ENCODE peak calls at places on chromosomes 13 and 19, in five cellular contexts. One of them, this sample, is unnamed.

GRCh38 chr13:43838909-43839308 is 40.6 kb downstream of the CCDC122 start:
- DNase-seq in neuronal stem cell: no peak
- DNase-seq in tibial artery: no peak
- DNase-seq in cardiac muscle cell: peak; percentile 71
- DNase-seq in effector memory CD4-positive, alpha-beta T cell: no peak
- DNase-seq in this sample: no peak

GRCh38 chr13:112693831-112694497 is 4.1 kb downstream of the ATP11A start:
- DNase-seq in neuronal stem cell: no peak
- DNase-seq in tibial artery: peak; percentile 59
- DNase-seq in cardiac muscle cell: peak; percentile 76
- DNase-seq in effector memory CD4-positive, alpha-beta T cell: no peak
- DNase-seq in this sample: peak; percentile 56

GRCh38 chr13:28392896-28393295 is 102.0 kb downstream of the FLT1 start:
- DNase-seq in neuronal stem cell: no peak
- DNase-seq in tibial artery: no peak
- DNase-seq in cardiac muscle cell: no peak
- DNase-seq in effector memory CD4-positive, alpha-beta T cell: no peak
- DNase-seq in this sample: no peak

GRCh38 chr13:114002009-114002544 is 28.2 kb upstream of the C13orf46 start:
- DNase-seq in neuronal stem cell: no peak
- DNase-seq in tibial artery: no peak
- DNase-seq in cardiac muscle cell: no peak
- DNase-seq in effector memory CD4-positive, alpha-beta T cell: no peak
- DNase-seq in this sample: no peak

GRCh38 chr13:75771818-75772217 is 135.7 kb downstream of the LMO7 start:
- DNase-seq in neuronal stem cell: no peak
- DNase-seq in tibial artery: no peak
- DNase-seq in cardiac muscle cell: peak; percentile 62
- DNase-seq in effector memory CD4-positive, alpha-beta T cell: no peak
- DNase-seq in this sample: no peak

GRCh38 chr19:4445963-4446668 is 11.5 kb downstream of the UBXN6 start:
- DNase-seq in neuronal stem cell: no peak
- DNase-seq in tibial artery: no peak
- DNase-seq in cardiac muscle cell: no peak
- DNase-seq in effector memory CD4-positive, alpha-beta T cell: no peak
- DNase-seq in this sample: no peak

GRCh38 chr13:28137556-28137955 is 789 bp upstream of the PAN3 start:
- DNase-seq in neuronal stem cell: no peak
- DNase-seq in tibial artery: no peak
- DNase-seq in cardiac muscle cell: peak; percentile 21
- DNase-seq in effector memory CD4-positive, alpha-beta T cell: no peak
- DNase-seq in this sample: no peak

GRCh38 chr13:112616586-112617381 is 28.8 kb upstream of the TUBGCP3 start:
- DNase-seq in neuronal stem cell: no peak
- DNase-seq in tibial artery: no peak
- DNase-seq in cardiac muscle cell: peak; percentile 62
- DNase-seq in effector memory CD4-positive, alpha-beta T cell: no peak
- DNase-seq in this sample: no peak

GRCh38 chr19:20273376-20273775 is 106.4 kb downstream of the ZNF486 start:
- DNase-seq in neuronal stem cell: no peak
- DNase-seq in tibial artery: no peak
- DNase-seq in cardiac muscle cell: no peak
- DNase-seq in effector memory CD4-positive, alpha-beta T cell: no peak
- DNase-seq in this sample: no peak

GRCh38 chr13:28583661-28584091 is 75.3 kb upstream of the POMP start:
- DNase-seq in neuronal stem cell: no peak
- DNase-seq in tibial artery: no peak
- DNase-seq in cardiac muscle cell: peak; percentile 21
- DNase-seq in effector memory CD4-positive, alpha-beta T cell: no peak
- DNase-seq in this sample: no peak

DNA sequence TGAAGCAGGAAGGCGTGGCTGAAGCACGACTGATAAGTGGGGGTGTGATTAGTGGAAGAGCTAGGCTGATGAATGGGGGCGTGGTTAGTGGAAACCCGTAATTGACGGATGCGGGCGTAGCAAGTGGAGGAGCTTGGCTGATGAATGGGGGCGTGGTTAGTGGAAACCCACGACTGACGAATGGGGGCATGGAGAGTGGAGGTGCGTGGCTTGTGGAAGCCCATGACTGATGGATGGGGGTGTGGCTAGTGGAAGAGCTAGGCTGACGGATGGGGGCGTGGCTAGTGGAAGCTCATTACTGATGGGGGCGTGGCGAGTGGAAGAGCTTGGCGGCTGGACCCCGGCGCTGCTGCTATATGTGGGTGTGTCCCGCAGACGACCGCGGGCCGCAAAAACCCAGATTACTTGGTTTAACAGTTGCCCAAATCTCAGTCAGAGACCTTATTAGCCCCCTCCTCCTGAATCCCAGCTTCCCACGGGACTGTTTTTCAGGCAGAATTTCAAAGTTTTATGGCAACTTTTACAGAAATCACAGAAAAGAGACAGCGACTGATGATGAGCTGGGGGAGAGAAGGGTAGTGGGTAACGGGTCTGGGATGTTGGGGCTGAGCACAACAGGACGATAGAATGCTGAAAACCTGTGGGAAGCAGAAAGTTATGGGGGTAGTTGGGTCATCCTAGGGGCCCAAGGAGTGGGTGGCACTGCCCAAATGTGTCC is 9.0 kb upstream of the MEIS3 start:
- DNase-seq in neuronal stem cell: peak; percentile 100
- DNase-seq in tibial artery: peak; percentile 76
- DNase-seq in cardiac muscle cell: peak; percentile 100
- DNase-seq in effector memory CD4-positive, alpha-beta T cell: peak; percentile 78
- DNase-seq in this sample: peak; percentile 96
- H3K4me3 ChIP-seq in neuronal stem cell: peak overlapping the region; percentile 26
- H3K4me3 ChIP-seq in tibial artery: no peak overlapping the region
- H3K4me3 ChIP-seq in cardiac muscle cell: peak overlapping the region; percentile 14
- H3K4me3 ChIP-seq in effector memory CD4-positive, alpha-beta T cell: peak overlapping the region; percentile 9
- H3K4me3 ChIP-seq in this sample: no peak overlapping the region

GRCh38 chr19:35143231-35143715 is at the start of gene FXYD7:
- DNase-seq in neuronal stem cell: no peak
- DNase-seq in tibial artery: no peak
- DNase-seq in cardiac muscle cell: no peak
- DNase-seq in effector memory CD4-positive, alpha-beta T cell: no peak
- DNase-seq in this sample: no peak
- H3K4me3 ChIP-seq in neuronal stem cell: no peak within 1 kb of the TSS
- H3K4me3 ChIP-seq in tibial artery: no peak within 1 kb of the TSS
- H3K4me3 ChIP-seq in cardiac muscle cell: peak within 1 kb of the TSS; percentile 15
- H3K4me3 ChIP-seq in effector memory CD4-positive, alpha-beta T cell: peak within 1 kb of the TSS; percentile 53
- H3K4me3 ChIP-seq in this sample: no peak within 1 kb of the TSS

DNA sequence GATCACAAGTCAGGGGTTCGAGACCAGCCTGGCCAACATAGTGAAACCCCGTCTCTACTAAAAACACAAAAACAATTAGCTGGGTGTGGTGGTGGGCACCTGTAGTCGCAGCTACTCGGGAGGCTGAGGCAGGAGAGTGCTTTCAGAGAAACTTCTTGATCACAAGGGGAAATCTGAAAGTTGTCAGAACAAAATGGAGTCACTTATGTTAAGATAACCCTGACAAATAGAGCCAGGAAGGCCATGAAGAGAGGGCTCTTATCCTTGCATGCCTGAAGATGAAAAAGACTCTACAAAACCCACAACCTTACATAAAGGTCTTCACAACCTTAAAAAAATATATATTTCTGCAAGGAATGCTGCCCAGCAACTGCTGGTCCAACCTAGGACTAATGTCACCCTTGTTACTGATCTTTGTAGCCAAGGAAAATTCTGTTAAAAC is 1.2 kb downstream of the CARD8 start:
- DNase-seq in neuronal stem cell: no peak
- DNase-seq in tibial artery: no peak
- DNase-seq in cardiac muscle cell: no peak
- DNase-seq in effector memory CD4-positive, alpha-beta T cell: no peak
- DNase-seq in this sample: no peak
- H3K4me3 ChIP-seq in neuronal stem cell: peak overlapping the region; percentile 78
- H3K4me3 ChIP-seq in tibial artery: peak overlapping the region; percentile 65
- H3K4me3 ChIP-seq in cardiac muscle cell: peak overlapping the region; percentile 48
- H3K4me3 ChIP-seq in effector memory CD4-positive, alpha-beta T cell: peak overlapping the region; percentile 84
- H3K4me3 ChIP-seq in this sample: peak overlapping the region; percentile 57

GRCh38 chr19:53595510-53595867 is 36.3 kb upstream of the DPRX start:
- DNase-seq in neuronal stem cell: no peak
- DNase-seq in tibial artery: no peak
- DNase-seq in cardiac muscle cell: no peak
- DNase-seq in effector memory CD4-positive, alpha-beta T cell: no peak
- DNase-seq in this sample: no peak
- H3K4me3 ChIP-seq in neuronal stem cell: no peak overlapping the region
- H3K4me3 ChIP-seq in tibial artery: no peak overlapping the region
- H3K4me3 ChIP-seq in cardiac muscle cell: no peak overlapping the region
- H3K4me3 ChIP-seq in effector memory CD4-positive, alpha-beta T cell: no peak overlapping the region
- H3K4me3 ChIP-seq in this sample: no peak overlapping the region

GRCh38 chr13:98252931-98253470 is 75.9 kb upstream of the RNF113B start:
- DNase-seq in neuronal stem cell: no peak
- DNase-seq in tibial artery: no peak
- DNase-seq in cardiac muscle cell: peak; percentile 58
- DNase-seq in effector memory CD4-positive, alpha-beta T cell: no peak
- DNase-seq in this sample: no peak
- H3K4me3 ChIP-seq in neuronal stem cell: no peak overlapping the region
- H3K4me3 ChIP-seq in tibial artery: peak overlapping the region; percentile 8
- H3K4me3 ChIP-seq in cardiac muscle cell: no peak overlapping the region
- H3K4me3 ChIP-seq in effector memory CD4-positive, alpha-beta T cell: no peak overlapping the region
- H3K4me3 ChIP-seq in this sample: no peak overlapping the region

GRCh38 chr19:45492137-45492626 is 4.7 kb downstream of the RTN2 start:
- DNase-seq in neuronal stem cell: no peak
- DNase-seq in tibial artery: no peak
- DNase-seq in cardiac muscle cell: no peak
- DNase-seq in effector memory CD4-positive, alpha-beta T cell: no peak
- DNase-seq in this sample: no peak
- H3K4me3 ChIP-seq in neuronal stem cell: no peak overlapping the region
- H3K4me3 ChIP-seq in tibial artery: peak overlapping the region; percentile 57
- H3K4me3 ChIP-seq in cardiac muscle cell: peak overlapping the region; percentile 70
- H3K4me3 ChIP-seq in effector memory CD4-positive, alpha-beta T cell: no peak overlapping the region
- H3K4me3 ChIP-seq in this sample: peak overlapping the region; percentile 62

GRCh38 chr19:53147645-53148044 is 11.2 kb downstream of the ZNF347 start:
- DNase-seq in neuronal stem cell: no peak
- DNase-seq in tibial artery: no peak
- DNase-seq in cardiac muscle cell: no peak
- DNase-seq in effector memory CD4-positive, alpha-beta T cell: no peak
- DNase-seq in this sample: no peak
- H3K4me3 ChIP-seq in neuronal stem cell: no peak overlapping the region
- H3K4me3 ChIP-seq in tibial artery: no peak overlapping the region
- H3K4me3 ChIP-seq in cardiac muscle cell: no peak overlapping the region
- H3K4me3 ChIP-seq in effector memory CD4-positive, alpha-beta T cell: no peak overlapping the region
- H3K4me3 ChIP-seq in this sample: no peak overlapping the region

DNA sequence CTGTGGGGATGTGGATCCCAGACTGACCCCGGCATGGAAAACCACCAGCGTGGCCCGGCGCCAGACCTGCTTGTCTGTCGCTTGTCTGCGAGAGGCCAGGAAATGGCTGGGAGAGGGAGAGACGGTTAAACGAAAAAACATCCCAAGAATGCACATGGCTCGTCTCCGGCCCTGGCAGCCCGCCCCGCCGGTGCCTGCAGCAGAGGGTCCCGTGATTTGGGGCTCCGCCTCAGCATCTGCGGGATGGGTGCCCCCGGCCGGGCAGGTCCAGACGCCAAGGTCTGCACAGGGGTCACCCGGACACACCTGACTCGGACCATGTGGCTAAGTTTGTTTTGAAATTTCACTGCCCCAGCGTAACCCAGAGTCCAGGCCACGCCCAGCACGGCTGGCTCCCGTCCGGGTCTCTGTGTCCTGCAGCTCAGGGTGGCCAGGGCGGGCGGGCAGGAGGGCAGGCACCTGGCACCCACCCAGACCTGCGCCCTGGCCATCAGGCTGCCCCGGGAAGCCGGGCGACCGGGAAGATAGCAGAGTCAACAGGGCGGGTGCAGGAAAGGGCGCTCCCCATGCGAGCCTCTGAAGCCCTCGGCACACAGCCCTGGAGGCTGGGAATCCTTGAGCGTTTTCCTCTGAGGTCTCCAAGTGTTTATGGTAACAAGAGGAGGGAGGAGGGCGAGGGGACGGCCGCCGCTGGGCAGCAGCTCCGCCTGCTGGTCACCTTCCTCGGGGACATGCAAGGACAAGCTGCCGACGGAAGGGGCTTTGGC is 103.2 kb downstream of the GADD45B start:
- DNase-seq in neuronal stem cell: peak; percentile 83
- DNase-seq in tibial artery: peak; percentile 97
- DNase-seq in cardiac muscle cell: peak; percentile 94
- DNase-seq in effector memory CD4-positive, alpha-beta T cell: peak; percentile 38
- DNase-seq in this sample: peak; percentile 96
- H3K4me3 ChIP-seq in neuronal stem cell: peak overlapping the region; percentile 42
- H3K4me3 ChIP-seq in tibial artery: peak overlapping the region; percentile 43
- H3K4me3 ChIP-seq in cardiac muscle cell: peak overlapping the region; percentile 40
- H3K4me3 ChIP-seq in effector memory CD4-positive, alpha-beta T cell: peak overlapping the region; percentile 12
- H3K4me3 ChIP-seq in this sample: peak overlapping the region; percentile 34

GRCh38 chr19:13018037-13018914 is 23.0 kb downstream of the NFIX start:
- DNase-seq in neuronal stem cell: no peak
- DNase-seq in tibial artery: no peak
- DNase-seq in cardiac muscle cell: peak; percentile 77
- DNase-seq in effector memory CD4-positive, alpha-beta T cell: no peak
- DNase-seq in this sample: peak; percentile 93

GRCh38 chr19:13016245-13016627 is 21.0 kb downstream of the NFIX start:
- DNase-seq in neuronal stem cell: no peak
- DNase-seq in tibial artery: no peak
- DNase-seq in cardiac muscle cell: no peak
- DNase-seq in effector memory CD4-positive, alpha-beta T cell: no peak
- DNase-seq in this sample: no peak

GRCh38 chr19:13017306-13018036 is 22.2 kb downstream of the NFIX start:
- DNase-seq in neuronal stem cell: no peak
- DNase-seq in tibial artery: no peak
- DNase-seq in cardiac muscle cell: no peak
- DNase-seq in effector memory CD4-positive, alpha-beta T cell: no peak
- DNase-seq in this sample: no peak

GRCh38 chr19:13015361-13016231 is 20.3 kb downstream of the NFIX start:
- DNase-seq in neuronal stem cell: no peak
- DNase-seq in tibial artery: no peak
- DNase-seq in cardiac muscle cell: peak; percentile 53
- DNase-seq in effector memory CD4-positive, alpha-beta T cell: no peak
- DNase-seq in this sample: no peak

DNA sequence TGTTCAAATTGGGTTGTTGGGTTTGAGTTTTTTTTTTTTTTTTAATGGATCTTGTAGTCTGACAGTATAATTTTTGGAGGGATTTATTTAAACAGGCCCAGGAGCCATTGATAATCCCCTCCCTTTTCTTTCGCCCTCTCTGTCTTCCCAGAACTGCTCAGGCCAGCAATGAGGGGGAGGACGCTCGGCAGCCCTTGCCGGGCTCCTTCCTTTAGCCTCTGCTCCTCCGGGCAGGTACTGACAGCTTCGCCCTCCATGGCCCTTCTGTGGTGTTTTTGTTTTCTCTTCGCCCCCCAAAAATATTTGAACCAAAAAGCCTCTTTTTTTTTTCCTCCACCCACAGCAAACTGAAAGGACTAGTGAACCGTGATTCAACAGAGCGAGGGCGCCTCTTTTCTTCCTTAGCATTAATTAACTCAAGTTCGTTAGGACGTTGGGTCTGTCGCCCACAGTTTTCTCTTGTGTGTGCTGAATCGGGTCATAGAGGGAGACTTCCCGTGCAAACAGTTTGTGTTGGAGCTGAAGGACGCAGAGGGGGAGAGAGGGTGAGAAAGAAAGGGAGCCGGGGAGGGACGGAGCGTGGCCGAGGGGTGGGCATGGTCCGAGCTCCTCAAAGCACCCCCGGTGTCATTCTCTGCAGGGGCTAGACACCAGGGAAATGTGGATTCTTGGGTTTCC is 21.5 kb downstream of the NFIX start:
- DNase-seq in neuronal stem cell: no peak
- DNase-seq in tibial artery: no peak
- DNase-seq in cardiac muscle cell: no peak
- DNase-seq in effector memory CD4-positive, alpha-beta T cell: no peak
- DNase-seq in this sample: no peak
- H3K4me3 ChIP-seq in neuronal stem cell: no peak overlapping the region
- H3K4me3 ChIP-seq in tibial artery: peak overlapping the region; percentile 36
- H3K4me3 ChIP-seq in cardiac muscle cell: no peak overlapping the region
- H3K4me3 ChIP-seq in effector memory CD4-positive, alpha-beta T cell: no peak overlapping the region
- H3K4me3 ChIP-seq in this sample: peak overlapping the region; percentile 22

GRCh38 chr19:31262673-31263308 is 86.4 kb downstream of the TSHZ3 start:
- DNase-seq in neuronal stem cell: no peak
- DNase-seq in tibial artery: peak; percentile 47
- DNase-seq in cardiac muscle cell: peak; percentile 49
- DNase-seq in effector memory CD4-positive, alpha-beta T cell: no peak
- DNase-seq in this sample: no peak
- H3K4me3 ChIP-seq in neuronal stem cell: no peak overlapping the region
- H3K4me3 ChIP-seq in tibial artery: no peak overlapping the region
- H3K4me3 ChIP-seq in cardiac muscle cell: no peak overlapping the region
- H3K4me3 ChIP-seq in effector memory CD4-positive, alpha-beta T cell: no peak overlapping the region
- H3K4me3 ChIP-seq in this sample: no peak overlapping the region